ENCODE peak calls at places on chromosomes 5 and 9, in six cellular contexts. P, Q, T, Z, J and E are unnamed samples.

GRCh38 chr9:86481466-86481865 is 127.3 kb upstream of the TUT7 start:
- DNase-seq in P (no peak), Q (no peak), T (no peak), Z (no peak), J (no peak), E (no peak)

GRCh38 chr9:124852121-124852828 is 985 bp upstream of the WDR38 start:
- DNase-seq in P (no peak), Q (no peak), T (no peak), Z (no peak), J (no peak), E (no peak)

GRCh38 chr9:133371261-133371711 is 4.6 kb downstream of the SURF4 start:
- DNase-seq in P (no peak), Q (no peak), T (no peak), Z (no peak), J (no peak), E (no peak)

GRCh38 chr5:96293966-96294886 is 138.8 kb downstream of the PCSK1 start:
- DNase-seq in P (no peak), Q (no peak), T (no peak), Z (no peak), J (no peak), E (no peak)

GRCh38 chr9:87714819-87715218 is 11.1 kb upstream of the CTSL start:
- DNase-seq in P (no peak), Q (no peak), T (peak; percentile 68), Z (peak; percentile 8), J (no peak), E (no peak)

GRCh38 chr5:22226423-22226822 is 626.7 kb downstream of the CDH12 start:
- DNase-seq in P (no peak), Q (no peak), T (no peak), Z (no peak), J (no peak), E (no peak)

GRCh38 chr5:51414516-51414915 is 31.3 kb downstream of the ISL1 start:
- DNase-seq in P (no peak), Q (no peak), T (no peak), Z (no peak), J (no peak), E (no peak)

GRCh38 chr9:121271368-121272351 is 3.7 kb downstream of the GSN start:
- DNase-seq in P (no peak), Q (no peak), T (peak; percentile 36), Z (no peak), J (no peak), E (peak; percentile 65)

GRCh38 chr9:2036844-2037243 is 21.7 kb downstream of the SMARCA2 start:
- DNase-seq in P (no peak), Q (no peak), T (no peak), Z (no peak), J (no peak), E (no peak)

GRCh38 chr5:62257018-62257367 is 49.0 kb upstream of the KIF2A start:
- DNase-seq in P (no peak), Q (no peak), T (no peak), Z (no peak), J (no peak), E (no peak)

GRCh38 chr5:1923766-1924165 is 41.0 kb upstream of the IRX4 start:
- DNase-seq in P (no peak), Q (no peak), T (no peak), Z (no peak), J (no peak), E (no peak)

GRCh38 chr5:1545798-1546355 is 22.1 kb upstream of the LPCAT1 start:
- DNase-seq in P (no peak), Q (no peak), T (no peak), Z (peak; percentile 48), J (no peak), E (peak; percentile 43)

GRCh38 chr9:19583890-19584289 is 175.1 kb downstream of the ACER2 start:
- DNase-seq in P (no peak), Q (no peak), T (no peak), Z (no peak), J (no peak), E (no peak)

GRCh38 chr5:159209438-159210305 is at the start of gene RNF145:
- DNase-seq in P (peak; percentile 50), Q (peak; percentile 79), T (peak; percentile 96), Z (peak; percentile 69), J (peak; percentile 86), E (peak; percentile 96)

GRCh38 chr9:5630038-5630507 is 1.2 kb downstream of the RIC1 start:
- DNase-seq in P (no peak), Q (no peak), T (peak; percentile 30), Z (peak; percentile 37), J (no peak), E (peak; percentile 74)

GRCh38 chr9:72443855-72444254 is 77.6 kb upstream of the TMC1 start:
- DNase-seq in P (peak; percentile 73), Q (no peak), T (no peak), Z (peak; percentile 23), J (no peak), E (no peak)

GRCh38 chr5:68088302-68088701 is 127.3 kb upstream of the PIK3R1 start:
- DNase-seq in P (no peak), Q (no peak), T (no peak), Z (no peak), J (no peak), E (no peak)

GRCh38 chr5:32027717-32028321 is 146.3 kb downstream of the GOLPH3 start:
- DNase-seq in P (peak; percentile 92), Q (no peak), T (peak; percentile 84), Z (peak; percentile 77), J (no peak), E (peak; percentile 71)

GRCh38 chr9:90901933-90902332 is 100.3 kb downstream of the SYK start:
- DNase-seq in P (no peak), Q (no peak), T (no peak), Z (no peak), J (no peak), E (no peak)

GRCh38 chr9:123742009-123742767 is 187.7 kb downstream of the DENND1A start:
- DNase-seq in P (no peak), Q (no peak), T (no peak), Z (no peak), J (no peak), E (peak; percentile 61)

GRCh38 chr9:29311221-29311620 is 1737.9 kb upstream of the C9orf72 start:
- DNase-seq in P (peak; percentile 75), Q (no peak), T (no peak), Z (no peak), J (no peak), E (no peak)

GRCh38 chr9:82149647-82150046 is 161.1 kb downstream of the SPATA31D1 start:
- DNase-seq in P (no peak), Q (no peak), T (no peak), Z (no peak), J (no peak), E (no peak)